ENCODE peak calls at places on chromosomes 11 and 22, in four cellular contexts. B, F, D and O are unnamed samples. For H3K4me1, the result is how much of the 10 kb centered on the place peaks cover.

GRCh38 chr11:35163209-35163608 is 24.2 kb downstream of the CD44 start:
- DNase-seq in D (no peak), F (no peak), B (peak), O (no peak)

GRCh38 chr22:35726398-35726797 is 8.7 kb downstream of the APOL5 start:
- DNase-seq in D (no peak), B (no peak), F (no peak), O (no peak)

GRCh38 chr11:1052133-1053011 is 15.9 kb upstream of the MUC6 start:
- DNase-seq in B (no peak), F (no peak), D (no peak), O (no peak)

GRCh38 chr11:70127653-70128434 is 49.7 kb downstream of the ANO1 start:
- DNase-seq in F (no peak), D (no peak), B (no peak), O (no peak)

GRCh38 chr22:31906569-31906968 is 37.8 kb upstream of the YWHAH start:
- DNase-seq in B (no peak), D (no peak), F (no peak), O (no peak)

GRCh38 chr11:86153439-86153838 is 84.6 kb upstream of the PICALM start:
- DNase-seq in F (no peak), B (no peak), D (no peak), O (no peak)

GRCh38 chr11:17511571-17511970 is 32.6 kb downstream of the USH1C start:
- DNase-seq in D (no peak), F (no peak), B (no peak), O (no peak)

GRCh38 chr11:20854214-20854613 is 184.8 kb downstream of the NELL1 start:
- DNase-seq in B (no peak), D (no peak), F (no peak), O (no peak)

GRCh38 chr11:2306971-2307732 is 5.3 kb downstream of the TSPAN32 start:
- DNase-seq in F (no peak), D (no peak), B (no peak), O (no peak)

GRCh38 chr11:13262096-13262495 is 15.5 kb upstream of the BMAL1 start:
- DNase-seq in D (no peak), B (no peak), F (no peak), O (no peak)

GRCh38 chr22:37803195-37803635 is 4.5 kb upstream of the GCAT start:
- DNase-seq in B (no peak), F (peak), D (no peak), O (no peak)

GRCh38 chr11:19673924-19674390 is 38.7 kb upstream of the NAV2 start:
- DNase-seq in F (peak), B (no peak), D (peak), O (peak)

GRCh38 chr11:39346043-39346442 is 2113.4 kb downstream of the LRRC4C start:
- DNase-seq in B (no peak), D (no peak), F (no peak), O (no peak)

GRCh38 chr11:1917523-1918435 is 1.7 kb upstream of the TNNT3 start:
- DNase-seq in F (no peak), D (no peak), B (no peak), O (no peak)

GRCh38 chr22:46057206-46057605 is 80.2 kb upstream of the WNT7B start:
- DNase-seq in D (peak), F (peak), B (no peak), O (no peak)

GRCh38 chr11:12239396-12240298 is 129.3 kb downstream of the MICAL2 start:
- DNase-seq in F (no peak), D (no peak), B (no peak), O (no peak)

GRCh38 chr11:12242926-12243325 is 132.5 kb downstream of the MICAL2 start:
- DNase-seq in F (no peak), B (no peak), D (no peak), O (no peak)

GRCh38 chr11:12242071-12242672 is 131.8 kb downstream of the MICAL2 start:
- DNase-seq in F (no peak), B (no peak), D (no peak), O (no peak)

GRCh38 chr11:12240669-12241068 is 130.3 kb downstream of the MICAL2 start:
- DNase-seq in D (no peak), B (no peak), F (no peak), O (no peak)

DNA sequence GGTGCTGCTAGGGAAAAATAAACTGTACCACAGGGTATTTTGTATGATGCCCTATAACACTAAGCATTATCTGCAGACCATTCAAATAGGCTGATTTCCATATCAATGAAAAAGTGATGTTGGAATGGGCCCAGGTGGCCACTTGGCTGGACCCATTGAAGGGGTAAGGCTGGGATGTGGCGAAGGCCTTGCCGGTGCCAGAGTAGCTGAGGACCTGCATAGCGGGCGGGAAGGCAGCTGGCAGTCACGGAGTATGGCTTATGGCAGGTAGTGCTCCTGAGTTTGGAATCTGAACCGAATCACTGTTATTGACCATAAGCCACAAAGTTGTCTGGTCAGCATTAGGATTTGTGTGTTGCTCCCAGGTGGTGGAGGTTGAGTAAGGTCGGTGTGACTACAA is 131.0 kb downstream of the MICAL2 start:
- DNase-seq in F (no peak), D (no peak), B (no peak), O (no peak)
- H3K4me1 ChIP-seq in F (under half), D (half or more), B (under half), O (under half)

GRCh38 chr22:28714043-28714442 is 27.6 kb downstream of the CHEK2 start:
- DNase-seq in D (no peak), B (no peak), F (no peak), O (no peak)

GRCh38 chr22:28711341-28711740 is 30.3 kb downstream of the CHEK2 start:
- DNase-seq in D (no peak), F (no peak), B (no peak), O (no peak)

GRCh38 chr22:28710889-28711285 is 30.7 kb downstream of the CHEK2 start:
- DNase-seq in B (no peak), F (no peak), D (no peak), O (no peak)

GRCh38 chr22:28710112-28710888 is 30.7 kb upstream of the TTC28 start:
- DNase-seq in F (no peak), B (peak), D (no peak), O (no peak)

DNA sequence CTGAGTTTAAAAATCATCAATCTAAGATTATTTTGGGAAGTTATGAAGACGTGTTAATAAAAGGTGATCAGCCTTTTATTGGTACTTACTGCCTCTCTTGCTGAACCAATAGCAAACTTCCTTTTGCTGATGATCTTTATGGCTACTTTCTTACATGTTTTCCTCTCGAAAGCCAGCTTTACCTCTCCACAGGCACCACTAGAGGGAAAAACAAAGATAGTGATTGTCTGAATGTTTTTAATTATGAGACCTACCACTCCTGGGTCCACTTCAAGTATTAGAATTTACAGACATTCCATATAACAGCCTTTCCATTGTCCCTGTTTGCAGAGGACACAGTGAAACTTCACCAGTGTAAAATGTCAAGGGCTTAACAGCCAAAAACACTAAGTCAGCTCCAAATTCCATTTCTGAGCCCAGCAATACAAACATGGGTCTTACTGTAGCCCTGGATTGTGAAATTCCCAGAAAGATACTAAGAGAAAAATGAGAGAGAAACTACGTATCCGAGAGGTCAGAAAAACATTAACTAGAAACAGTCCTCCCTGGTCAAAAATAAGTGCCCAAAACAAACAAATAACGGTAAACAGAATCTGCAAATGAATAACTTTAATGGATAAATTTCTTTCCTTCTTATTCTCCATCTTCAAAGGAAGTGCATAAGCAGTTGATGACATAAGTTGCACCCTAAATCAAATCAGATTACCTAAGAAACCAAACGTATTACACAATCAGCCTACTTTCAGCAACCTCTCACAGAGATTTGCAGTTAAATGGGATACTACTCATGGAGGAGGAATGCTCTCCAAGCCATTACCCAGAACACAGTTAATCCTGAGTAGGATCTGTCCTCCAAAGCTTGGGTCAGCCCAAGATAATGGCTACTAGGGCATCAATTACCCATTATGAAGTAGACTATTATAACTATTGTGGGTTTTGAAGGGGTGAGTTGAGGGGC is 29.5 kb downstream of the CHEK2 start:
- DNase-seq in B (peak), F (no peak), D (no peak), O (no peak)
- TF ChIP-seq CTCF in B (no peak), F (no peak), D (no peak), O (no peak)

GRCh38 chr11:44116433-44116832 is 21.0 kb downstream of the EXT2 start:
- DNase-seq in B (no peak), D (no peak), F (no peak), O (no peak)
- H3K4me1 ChIP-seq in B (under half), D (half or more), F (under half), O (under half)

GRCh38 chr11:119384332-119384731 is 2.8 kb upstream of the USP2 start:
- DNase-seq in D (no peak), F (no peak), B (no peak), O (no peak)

GRCh38 chr11:119388103-119388502 is 6.6 kb upstream of the USP2 start:
- DNase-seq in B (no peak), D (no peak), F (no peak), O (no peak)

GRCh38 chr11:119389611-119390254 is 8.2 kb upstream of the USP2 start:
- DNase-seq in F (no peak), B (no peak), D (no peak), O (no peak)
- TF ChIP-seq CTCF in F (no peak), B (no peak), D (peak), O (no peak)

GRCh38 chr22:28812491-28812890 is 12.1 kb upstream of the XBP1 start:
- DNase-seq in F (no peak), B (no peak), D (no peak), O (no peak)

GRCh38 chr22:28815729-28816128 is 15.4 kb upstream of the XBP1 start:
- DNase-seq in F (no peak), B (no peak), D (no peak), O (no peak)

GRCh38 chr22:28815101-28815500 is 14.7 kb upstream of the XBP1 start:
- DNase-seq in D (no peak), B (no peak), F (no peak), O (no peak)

GRCh38 chr22:28810839-28811491 is 10.6 kb upstream of the XBP1 start:
- DNase-seq in F (no peak), B (no peak), D (no peak), O (no peak)

GRCh38 chr22:28813772-28814518 is 13.6 kb upstream of the XBP1 start:
- DNase-seq in B (peak), F (peak), D (no peak), O (peak)
- H3K4me1 ChIP-seq in B (under half), F (under half), D (under half), O (under half)

GRCh38 chr22:43345356-43345755 is 2.2 kb upstream of the SCUBE1 start:
- DNase-seq in B (no peak), D (no peak), F (no peak), O (no peak)

GRCh38 chr22:43345761-43346261 is 2.6 kb upstream of the SCUBE1 start:
- DNase-seq in F (no peak), B (peak), D (no peak), O (no peak)

GRCh38 chr22:43343262-43343988 is at the start of gene SCUBE1:
- DNase-seq in B (peak), F (peak), D (peak), O (peak)

GRCh38 chr22:43349636-43350035 is 6.5 kb upstream of the SCUBE1 start:
- DNase-seq in D (no peak), B (no peak), F (no peak), O (no peak)

DNA sequence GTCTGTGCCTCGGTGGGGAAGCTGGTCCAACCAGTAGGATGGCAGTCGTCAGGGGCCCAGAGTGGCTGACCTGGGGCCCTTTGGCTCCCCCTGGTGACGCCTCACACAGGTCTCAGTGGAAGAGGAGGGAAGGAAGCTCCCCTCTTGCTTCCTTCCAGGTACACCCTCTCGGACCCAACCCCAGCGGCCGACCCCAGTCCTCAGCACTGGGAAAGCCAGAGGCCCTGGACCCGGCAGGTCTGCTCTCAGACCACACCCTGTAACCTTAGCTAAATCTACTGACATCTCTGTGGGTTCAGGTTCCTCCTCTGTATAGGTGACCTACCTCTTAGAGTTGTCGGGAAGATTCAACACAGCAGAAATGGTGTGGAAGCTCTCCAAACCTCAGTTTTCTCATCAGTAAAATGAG is 3.4 kb upstream of the SCUBE1 start:
- DNase-seq in B (peak), F (peak), D (peak), O (peak)
- TF ChIP-seq CTCF in B (peak), F (peak), D (peak), O (peak)

DNA sequence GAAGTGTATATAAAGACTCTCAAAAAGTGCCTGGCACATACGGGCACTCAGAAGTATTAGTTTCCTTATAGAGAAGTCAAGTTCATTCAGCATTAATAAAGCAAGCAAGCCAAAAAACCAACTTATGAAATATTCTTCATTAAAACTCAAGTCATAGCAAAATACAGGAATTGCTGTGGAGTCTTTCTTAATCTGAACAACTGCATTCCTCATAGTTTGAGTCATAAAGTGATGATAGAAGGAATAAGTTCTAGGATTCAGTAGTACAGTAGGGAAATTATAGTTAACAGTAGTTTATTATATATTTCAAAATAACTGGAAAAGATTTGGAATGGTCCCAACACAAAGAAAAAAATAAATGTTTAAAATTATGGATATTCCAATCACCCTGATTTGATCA is 200.3 kb downstream of the C11orf91 start:
- DNase-seq in D (no peak), F (no peak), B (no peak), O (no peak)
- H3K4me1 ChIP-seq in D (under half), F (under half), B (under half), O (under half)

GRCh38 chr22:49350441-49351121 is 477.1 kb downstream of the BRD1 start:
- DNase-seq in B (no peak), F (no peak), D (no peak), O (no peak)
- TF ChIP-seq CTCF in B (no peak), F (no peak), D (no peak), O (no peak)